ENCODE peak calls at places on chromosomes 7 and 10, in eight cellular contexts. M, B, U, H, L, O, V and S are unnamed samples.

GRCh38 chr7:100825215-100825671 is 2.1 kb downstream of the EPHB4 start:
- DNase-seq in M (no peak), B (no peak), U (no peak), H (no peak), L (no peak), O (no peak), V (no peak), S (no peak)

GRCh38 chr10:103467391-103467790 is 8.7 kb upstream of the CALHM1 start:
- DNase-seq in M (no peak), B (no peak), U (peak; percentile 57), H (no peak), L (no peak), O (no peak), V (no peak), S (no peak)

GRCh38 chr10:282294-283139 is 147.3 kb downstream of the ZMYND11 start:
- DNase-seq in M (no peak), B (no peak), U (no peak), H (no peak), L (no peak), O (no peak), V (no peak), S (no peak)

GRCh38 chr7:84509522-84509921 is 314.9 kb upstream of the SEMA3A start:
- DNase-seq in M (no peak), B (no peak), U (no peak), H (no peak), L (no peak), O (no peak), V (no peak), S (no peak)

GRCh38 chr10:62153191-62153590 is 115.5 kb downstream of the RTKN2 start:
- DNase-seq in M (no peak), B (no peak), U (no peak), H (no peak), L (no peak), O (no peak), V (no peak), S (no peak)

GRCh38 chr7:128129224-128129864 is 98.1 kb upstream of the LRRC4 start:
- DNase-seq in M (no peak), B (no peak), U (no peak), H (no peak), L (no peak), O (no peak), V (no peak), S (no peak)

GRCh38 chr7:50142421-50143113 is 49.5 kb upstream of the ZPBP start:
- DNase-seq in M (peak; percentile 43), B (peak; percentile 5), U (no peak), H (peak; percentile 42), L (no peak), O (no peak), V (peak; percentile 51), S (no peak)

GRCh38 chr7:1298051-1298937 is 65.6 kb downstream of the UNCX start:
- DNase-seq in M (no peak), B (no peak), U (no peak), H (no peak), L (no peak), O (no peak), V (no peak), S (no peak)

GRCh38 chr10:120278069-120278468 is 179.0 kb upstream of the PLPP4 start:
- DNase-seq in M (no peak), B (no peak), U (no peak), H (no peak), L (no peak), O (no peak), V (no peak), S (no peak)

GRCh38 chr10:108850138-108850854 is 1073.0 kb downstream of the XPNPEP1 start:
- DNase-seq in M (no peak), B (no peak), U (peak; percentile 21), H (no peak), L (no peak), O (no peak), V (no peak), S (no peak)

GRCh38 chr10:92914478-92915066 is 66.3 kb downstream of the EXOC6 start:
- DNase-seq in M (no peak), B (peak; percentile 4), U (peak; percentile 46), H (peak; percentile 56), L (peak; percentile 42), O (peak; percentile 69), V (peak; percentile 71), S (peak; percentile 50)

GRCh38 chr10:95792874-95793285 is 36.9 kb downstream of the ENTPD1 start:
- DNase-seq in M (no peak), B (no peak), U (no peak), H (no peak), L (no peak), O (no peak), V (no peak), S (no peak)

GRCh38 chr10:20916976-20917375 is 19.9 kb upstream of the NEBL start:
- DNase-seq in M (no peak), B (no peak), U (no peak), H (no peak), L (no peak), O (no peak), V (no peak), S (no peak)

GRCh38 chr7:27098493-27099223 is 2.9 kb upstream of the HOXA1 start:
- DNase-seq in M (no peak), B (no peak), U (peak; percentile 10), H (no peak), L (no peak), O (no peak), V (peak; percentile 21), S (peak; percentile 73)

GRCh38 chr10:75294031-75294437 is 58.3 kb upstream of the COMTD1 start:
- DNase-seq in M (no peak), B (no peak), U (no peak), H (peak; percentile 41), L (no peak), O (no peak), V (no peak), S (no peak)

GRCh38 chr10:122294511-122295422 is 23.7 kb downstream of the BTBD16 start:
- DNase-seq in M (no peak), B (no peak), U (no peak), H (no peak), L (no peak), O (no peak), V (no peak), S (no peak)

GRCh38 chr7:129436335-129436923 is 2.2 kb downstream of the STRIP2 start:
- DNase-seq in M (no peak), B (no peak), U (no peak), H (no peak), L (no peak), O (no peak), V (peak; percentile 18), S (no peak)

GRCh38 chr10:62115842-62116241 is 152.8 kb downstream of the RTKN2 start:
- DNase-seq in M (no peak), B (no peak), U (no peak), H (no peak), L (no peak), O (no peak), V (no peak), S (no peak)

GRCh38 chr10:102347236-102347828 is 48.2 kb upstream of the NFKB2 start:
- DNase-seq in M (no peak), B (no peak), U (peak; percentile 25), H (peak; percentile 49), L (peak; percentile 63), O (peak; percentile 43), V (peak; percentile 61), S (peak; percentile 30)

GRCh38 chr10:17756557-17757208 is 4.7 kb downstream of the TMEM236 start:
- DNase-seq in M (no peak), B (no peak), U (peak; percentile 70), H (peak; percentile 14), L (peak; percentile 31), O (no peak), V (no peak), S (peak; percentile 33)